ENCODE peak calls at places on chromosomes 5 and 9, in ten cellular contexts. H is islet precursor cell, M is SW 1271, I is non-pigmented ciliary epithelial cell, D is H7, U is anterior cingulate cortex, B is left cardiac atrium, Q is LHCN-M2, T is T follicular helper cell, C is fibroblast of villous mesenchyme. N is an unnamed sample.

GRCh38 chr5:170844651-170845050 is 17.2 kb upstream of the RANBP17 start:
- DNase-seq in B (no peak), T (no peak), Q (no peak), U (no peak), D (no peak), M (no peak), C (no peak), H (no peak), I (no peak), N (no peak)

GRCh38 chr5:31502506-31502905 is 29.4 kb downstream of the DROSHA start:
- DNase-seq in Q (no peak), I (no peak), H (no peak), B (no peak), C (no peak), U (no peak), M (no peak), T (no peak), D (no peak), N (no peak)

GRCh38 chr5:60196382-60197113 is 303.0 kb upstream of the PDE4D start:
- DNase-seq in B (peak), I (peak), U (no peak), D (no peak), M (peak), Q (peak), C (peak), T (no peak), H (peak), N (peak)

GRCh38 chr9:134052491-134052890 is 15.3 kb downstream of the BRD3 start:
- DNase-seq in H (no peak), U (no peak), I (no peak), Q (no peak), D (no peak), T (no peak), B (peak), C (no peak), M (no peak), N (no peak)

GRCh38 chr9:135087489-135087791 is at the start of gene OLFM1:
- DNase-seq in U (peak), H (peak), C (peak), I (peak), B (peak), Q (no peak), T (no peak), D (peak), M (peak), N (peak)

GRCh38 chr5:67289763-67290521 is 93.3 kb upstream of the CD180 start:
- DNase-seq in C (no peak), H (no peak), U (no peak), Q (no peak), T (no peak), B (no peak), M (no peak), I (no peak), D (no peak), N (no peak)

GRCh38 chr5:145847499-145848497 is 12.7 kb upstream of the PRELID2 start:
- DNase-seq in D (no peak), C (peak), U (no peak), I (peak), B (no peak), Q (peak), M (no peak), H (no peak), T (no peak), N (peak)

GRCh38 chr5:10555134-10555733 is 8.6 kb upstream of the ANKRD33B start:
- DNase-seq in Q (peak), T (no peak), D (no peak), C (peak), U (no peak), B (no peak), M (peak), I (no peak), H (peak), N (peak)

GRCh38 chr5:129904667-129905466 is 602 bp downstream of the CHSY3 start:
- DNase-seq in I (no peak), C (no peak), D (peak), Q (peak), U (no peak), T (no peak), M (peak), H (peak), B (peak), N (no peak)

GRCh38 chr5:40654377-40655006 is 25.2 kb upstream of the PTGER4 start:
- DNase-seq in D (no peak), T (no peak), I (no peak), Q (no peak), M (no peak), B (no peak), U (no peak), C (no peak), H (no peak), N (no peak)

GRCh38 chr5:94174748-94175411 is 433.5 kb upstream of the POU5F2 start:
- DNase-seq in C (no peak), D (no peak), I (peak), U (no peak), T (no peak), B (no peak), M (peak), Q (peak), H (no peak), N (no peak)

GRCh38 chr5:124746916-124747769 is 704 bp upstream of the ZNF608 start:
- DNase-seq in U (peak), I (no peak), M (no peak), Q (peak), D (peak), T (no peak), B (peak), H (peak), C (peak), N (no peak)

GRCh38 chr5:161546463-161547301 is at the start of gene GABRB2:
- DNase-seq in U (peak), C (peak), B (peak), Q (peak), H (peak), M (no peak), T (no peak), I (no peak), D (peak), N (peak)

GRCh38 chr5:131534995-131535394 is 100.0 kb downstream of the RAPGEF6 start:
- DNase-seq in B (no peak), I (no peak), D (no peak), M (no peak), C (no peak), Q (no peak), T (no peak), H (no peak), U (no peak), N (no peak)

N was measured in GM04504.